ENCODE peak calls at places on chromosomes 6 and 20, in four cellular contexts. V is kidney tubule cell; P is breast epithelium; U is activated T-cell treated with anti-CD3 and anti-CD28 coated beads, Interleukin-2, amount 50 U/mL, for 72 hours. A is an unnamed sample.

GRCh38 chr20:24781061-24781980 is 167.7 kb upstream of the CST7 start:
- DNase-seq in U (peak), V (peak), P (no peak), A (no peak)

GRCh38 chr6:52610745-52611355 is 34.0 kb upstream of the TRAM2 start:
- DNase-seq in U (no peak), V (peak), P (no peak), A (no peak)

GRCh38 chr6:30752164-30752927 is 8.0 kb upstream of the IER3 start:
- DNase-seq in U (no peak), P (peak), V (peak), A (no peak)

GRCh38 chr20:62778601-62779416 is 17.5 kb upstream of the MRGBP start:
- DNase-seq in U (no peak), P (no peak), V (no peak), A (no peak)

GRCh38 chr20:2759603-2760360 is 40.6 kb downstream of the CPXM1 start:
- DNase-seq in U (no peak), V (no peak), P (no peak), A (no peak)

GRCh38 chr20:45066372-45066771 is 34.6 kb downstream of the KCNS1 start:
- DNase-seq in P (no peak), U (no peak), V (peak), A (no peak)

GRCh38 chr6:119446623-119447008 is 97.1 kb upstream of the MAN1A1 start:
- DNase-seq in U (no peak), V (peak), P (no peak), A (no peak)

GRCh38 chr6:150250826-150251225 is 108.0 kb downstream of the PPP1R14C start:
- DNase-seq in U (no peak), P (peak), V (peak), A (no peak)

GRCh38 chr6:98579941-98580340 is 254.4 kb upstream of the POU3F2 start:
- DNase-seq in V (peak), U (no peak), P (no peak), A (no peak)

GRCh38 chr20:961768-962167 is 40.3 kb downstream of the RSPO4 start:
- DNase-seq in V (no peak), U (no peak), P (no peak), A (no peak)

GRCh38 chr6:151148111-151148510 is 91.7 kb upstream of the AKAP12 start:
- DNase-seq in P (no peak), U (no peak), V (peak), A (no peak)

GRCh38 chr6:12423852-12424251 is 133.7 kb downstream of the EDN1 start:
- DNase-seq in P (no peak), V (peak), U (no peak), A (no peak)

GRCh38 chr6:7697432-7697819 is 28.5 kb upstream of the BMP6 start:
- DNase-seq in P (no peak), V (no peak), U (peak), A (no peak)